ENCODE peak calls at places on chromosomes 6 and 20, in ten cellular contexts. L is cardiac muscle cell, X is body of pancreas, F is HCT116, S is transverse colon, T is H9, I is IMR-90, V is mammary epithelial cell, J is GM12878, A is endodermal cell. D is an unnamed sample. For H3K4me1, the result is how much of the 10 kb centered on the place peaks cover.

GRCh38 chr6:151679081-151679480 is 128.4 kb upstream of the ESR1 start:
- DNase-seq in T (no peak), S (no peak), I (peak), V (peak), F (no peak), A (no peak), L (peak), X (peak), J (no peak), D (no peak)

GRCh38 chr20:19336601-19337000 is 124.2 kb downstream of the SLC24A3 start:
- DNase-seq in T (no peak), S (no peak), V (no peak), X (no peak), J (no peak), F (no peak), A (no peak), L (no peak), I (no peak), D (no peak)

GRCh38 chr6:79249136-79249535 is 14.7 kb upstream of the HMGN3 start:
- DNase-seq in T (no peak), S (no peak), L (no peak), J (no peak), X (no peak), A (no peak), F (no peak), V (no peak), I (no peak), D (no peak)

GRCh38 chr6:111265842-111266241 is 178.5 kb downstream of the SLC16A10 start:
- DNase-seq in I (peak), S (no peak), J (no peak), F (no peak), X (no peak), V (no peak), A (no peak), L (peak), T (no peak), D (no peak)

GRCh38 chr6:150290429-150290828 is 78.4 kb upstream of the IYD start:
- DNase-seq in L (peak), F (no peak), S (no peak), V (peak), I (peak), T (no peak), J (no peak), A (no peak), X (no peak), D (no peak)

GRCh38 chr20:54223751-54224150 is 15.9 kb downstream of the PFDN4 start:
- DNase-seq in L (no peak), J (no peak), A (peak), S (no peak), I (no peak), X (no peak), T (no peak), F (no peak), V (peak), D (no peak)

GRCh38 chr20:37145014-37145413 is 34.1 kb upstream of the RPN2 start:
- DNase-seq in X (no peak), A (no peak), F (no peak), I (peak), V (no peak), J (no peak), L (peak), T (no peak), S (no peak), D (no peak)

GRCh38 chr6:109527989-109528388 is 45.0 kb upstream of the ZBTB24 start:
- DNase-seq in I (peak), T (no peak), L (peak), S (no peak), F (peak), J (no peak), A (no peak), X (no peak), V (peak), D (no peak)

GRCh38 chr6:139311826-139312225 is 20.0 kb upstream of the TXLNB start:
- DNase-seq in A (no peak), V (no peak), F (no peak), J (no peak), S (no peak), X (no peak), I (peak), L (no peak), T (no peak), D (no peak)

GRCh38 chr20:24648481-24648880 is 179.1 kb downstream of the SYNDIG1 start:
- DNase-seq in I (no peak), V (no peak), L (peak), F (no peak), A (no peak), X (no peak), T (no peak), J (no peak), S (no peak), D (no peak)

GRCh38 chr6:110378552-110378951 is 20.4 kb upstream of the METTL24 start:
- DNase-seq in V (no peak), L (no peak), X (no peak), S (no peak), I (no peak), T (peak), J (no peak), F (no peak), A (peak), D (no peak)

GRCh38 chr6:29834564-29835436 is 7.2 kb downstream of the HLA-G start:
- DNase-seq in F (no peak), T (peak), S (peak), X (peak), J (no peak), V (peak), A (peak), I (no peak), L (peak), D (no peak)

GRCh38 chr6:27505209-27506027 is 32.5 kb upstream of the ZNF184 start:
- DNase-seq in F (peak), S (peak), L (peak), V (peak), A (peak), T (peak), J (peak), X (peak), I (peak), D (no peak)

GRCh38 chr6:137680678-137681346 is 186.2 kb upstream of the TNFAIP3 start:
- DNase-seq in S (no peak), L (peak), T (no peak), F (no peak), X (no peak), V (no peak), A (no peak), I (peak), J (no peak), D (no peak)

DNA sequence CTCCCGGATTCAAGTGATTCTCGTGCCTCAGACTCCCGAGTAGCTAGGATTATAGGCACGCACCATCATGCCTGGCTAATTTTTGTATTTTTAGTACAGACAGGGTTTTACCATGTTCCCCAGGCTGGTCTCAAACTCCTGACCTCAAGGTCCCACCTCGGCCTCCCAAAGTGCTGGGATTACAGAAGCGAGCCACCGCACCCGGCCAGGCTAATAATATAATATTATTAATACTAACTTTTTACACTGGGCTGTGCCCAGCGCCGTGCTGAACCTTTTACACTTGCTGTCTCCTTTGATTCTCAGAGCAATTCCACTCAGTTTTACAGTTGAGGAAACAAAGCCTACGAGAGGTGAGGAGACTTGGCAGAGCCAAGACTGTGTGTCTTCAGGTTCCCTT is 2.3 kb upstream of the TGM3 start:
- DNase-seq in I (no peak), T (no peak), L (no peak), J (no peak), S (no peak), A (no peak), V (no peak), F (no peak), X (no peak), D (no peak)
- H3K4me1 ChIP-seq in I (under half), T (under half), L (under half), J (under half), S (under half), A (under half), V (under half), F (under half), X (under half), D (under half)

GRCh38 chr20:1533059-1533458 is 24.4 kb downstream of the SIRPD start:
- DNase-seq in J (no peak), A (peak), S (no peak), X (no peak), L (no peak), V (no peak), F (no peak), T (peak), I (no peak), D (no peak)
- TF ChIP-seq CTCF in J (peak), A (peak), S (no peak), X (no peak), L (no peak), V (peak), F (no peak), T (peak), I (no peak), D (no peak)

GRCh38 chr6:75760320-75760719 is 11.3 kb downstream of the MYO6 start:
- DNase-seq in J (no peak), F (no peak), V (no peak), X (no peak), A (no peak), T (no peak), S (no peak), L (no peak), I (no peak), D (no peak)
- H3K27ac ChIP-seq in J (no peak), F (no peak), V (no peak), X (no peak), A (no peak), T (no peak), S (no peak), L (no peak), I (no peak), D (no peak)

DNA sequence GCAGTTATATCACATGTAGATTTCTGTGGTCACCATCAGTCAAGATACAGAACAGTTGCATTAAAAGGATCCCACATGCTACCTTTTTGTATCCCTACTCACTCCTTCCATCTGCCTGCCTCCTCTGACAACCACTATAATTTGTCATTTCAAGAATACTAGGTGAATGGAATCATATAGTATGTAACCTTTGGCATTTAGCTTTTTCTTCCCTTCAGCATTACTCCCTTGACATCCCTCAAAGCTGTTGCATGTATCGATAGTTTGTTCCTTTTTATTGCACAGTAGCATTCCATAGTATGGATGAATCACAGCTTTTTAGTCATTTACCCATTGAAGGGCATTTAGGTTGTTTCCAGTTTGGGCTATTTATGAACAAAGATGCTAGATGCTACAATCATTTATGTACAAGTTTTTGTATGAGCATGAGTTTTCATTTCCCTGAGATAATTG is 26.1 kb downstream of the NCOA7 start:
- DNase-seq in L (no peak), J (no peak), X (no peak), I (no peak), S (no peak), T (no peak), A (no peak), F (no peak), V (no peak), D (no peak)
- H3K4me1 ChIP-seq in L (under half), J (under half), X (half or more), I (under half), S (under half), T (under half), A (under half), F (under half), V (under half), D (under half)

GRCh38 chr20:40532103-40532502 is 156.9 kb downstream of the MAFB start:
- DNase-seq in V (peak), T (peak), L (peak), X (no peak), I (no peak), J (no peak), F (peak), A (peak), S (no peak), D (no peak)
- TF ChIP-seq CTCF in V (peak), T (peak), L (peak), X (no peak), I (no peak), J (peak), F (peak), A (peak), S (no peak), D (no peak)

D was measured in lung.